ENCODE peak calls at places on chromosomes 6 and 20, in six cellular contexts. B, M, E, V, L and X are unnamed samples.

GRCh38 chr20:19975901-19976300 is 41.3 kb upstream of the NAA20 start:
- DNase-seq in E (peak), M (no peak), B (no peak), L (no peak), V (no peak), X (no peak)

GRCh38 chr6:34025112-34025807 is 120.6 kb downstream of the GRM4 start:
- DNase-seq in E (peak), L (no peak), V (no peak), B (no peak), M (no peak), X (no peak)

GRCh38 chr20:47878601-47879004 is 93.3 kb upstream of the SULF2 start:
- DNase-seq in V (peak), E (no peak), M (no peak), L (no peak), B (peak), X (peak)

GRCh38 chr6:130063806-130064205 is 45.4 kb downstream of the L3MBTL3 start:
- DNase-seq in B (no peak), L (no peak), V (no peak), E (no peak), M (no peak), X (no peak)

GRCh38 chr20:53708129-53708968 is 114.7 kb upstream of the ZNF217 start:
- DNase-seq in E (peak), B (no peak), M (peak), V (no peak), L (no peak), X (no peak)

GRCh38 chr20:54028276-54029011 is 42.0 kb downstream of the BCAS1 start:
- DNase-seq in B (no peak), V (no peak), M (no peak), E (no peak), L (no peak), X (no peak)

GRCh38 chr20:50242863-50243609 is 52.4 kb downstream of the CEBPB start:
- DNase-seq in V (no peak), M (no peak), E (no peak), L (no peak), B (peak), X (no peak)

GRCh38 chr6:28673800-28674671 is 148.4 kb downstream of the GPX5 start:
- DNase-seq in M (peak), L (peak), V (peak), E (peak), B (peak), X (peak)

GRCh38 chr6:34235605-34236422 is 859 bp upstream of the HMGA1 start:
- DNase-seq in E (peak), L (peak), V (no peak), B (peak), M (no peak), X (peak)

GRCh38 chr20:10209091-10209490 is 9.5 kb upstream of the SNAP25 start:
- DNase-seq in L (no peak), B (no peak), E (peak), V (no peak), M (no peak), X (no peak)

GRCh38 chr6:169109821-169110220 is 143.8 kb downstream of the THBS2 start:
- DNase-seq in V (no peak), B (no peak), E (no peak), M (no peak), L (no peak), X (no peak)

GRCh38 chr20:2816583-2817340 is 598 bp downstream of the TMEM239 start:
- DNase-seq in B (no peak), L (no peak), E (no peak), V (no peak), M (no peak), X (no peak)

GRCh38 chr20:951384-952169 is 35.4 kb upstream of the ANGPT4 start:
- DNase-seq in E (no peak), V (no peak), L (no peak), B (no peak), M (no peak), X (no peak)

GRCh38 chr6:137264308-137265075 is 45.3 kb upstream of the IFNGR1 start:
- DNase-seq in V (no peak), L (no peak), M (no peak), E (no peak), B (no peak), X (no peak)

GRCh38 chr20:64099086-64099786 is 8.1 kb downstream of the NPBWR2 start:
- DNase-seq in M (no peak), B (no peak), L (no peak), V (no peak), E (no peak), X (no peak)

GRCh38 chr6:16922282-16922681 is 161.0 kb upstream of the ATXN1 start:
- DNase-seq in L (no peak), E (no peak), B (no peak), M (no peak), V (no peak), X (no peak)

GRCh38 chr6:156423829-156424228 is 353.3 kb upstream of the ARID1B start:
- DNase-seq in E (no peak), M (no peak), V (no peak), L (no peak), B (no peak), X (no peak)

GRCh38 chr20:21050710-21051109 is 55.4 kb downstream of the LINC00237 start:
- DNase-seq in B (no peak), V (no peak), M (no peak), L (no peak), E (no peak), X (no peak)

GRCh38 chr6:7468382-7469081 is 72.9 kb upstream of the DSP start:
- DNase-seq in B (peak), E (peak), L (no peak), M (no peak), V (no peak), X (peak)

GRCh38 chr6:89281779-89282246 is 33.3 kb downstream of the GABRR2 start:
- DNase-seq in V (no peak), B (peak), M (no peak), L (peak), E (peak), X (peak)

GRCh38 chr6:13038315-13039261 is 289.7 kb downstream of the TBC1D7 start:
- DNase-seq in M (no peak), L (no peak), V (no peak), E (peak), B (peak), X (peak)

GRCh38 chr20:43541214-43541613 is 17.6 kb upstream of the SGK2 start:
- DNase-seq in L (no peak), B (no peak), E (no peak), V (no peak), M (no peak), X (no peak)

GRCh38 chr6:157086632-157087031 is 236.7 kb downstream of the TMEM242 start:
- DNase-seq in V (no peak), B (no peak), L (no peak), M (no peak), E (no peak), X (no peak)

GRCh38 chr20:41654884-41655283 is 36.7 kb upstream of the CHD6 start:
- DNase-seq in M (no peak), L (no peak), E (peak), V (no peak), B (peak), X (no peak)

GRCh38 chr6:103895136-103895535 is 964.6 kb downstream of the HACE1 start:
- DNase-seq in M (no peak), E (no peak), L (no peak), B (no peak), V (no peak), X (no peak)